ENCODE peak calls at places on chromosomes 11 and 22, in ten cellular contexts. M is tibial artery, G is cardiac fibroblast, I is fibroblast of lung, Y is AG09309, T is dorsolateral prefrontal cortex, B is left lung, F is HFF-Myc, A is psoas muscle, E is A549. O is an unnamed sample.

GRCh38 chr11:67731583-67731982 is 57.2 kb upstream of the ALDH3B2 start:
- DNase-seq in M (no peak), G (no peak), I (no peak), Y (no peak), T (no peak), B (no peak), F (no peak), A (no peak), E (no peak), O (no peak)

GRCh38 chr11:96113100-96113710 is 189.3 kb upstream of the MTMR2 start:
- DNase-seq in M (no peak), G (peak; percentile 76), I (peak; percentile 78), Y (peak; percentile 35), T (no peak), B (no peak), F (no peak), A (no peak), E (no peak), O (no peak)

GRCh38 chr11:118619444-118620205 is 12.2 kb downstream of the PHLDB1 start:
- DNase-seq in M (peak; percentile 89), G (peak; percentile 98), I (peak; percentile 98), Y (peak; percentile 88), T (no peak), B (no peak), F (peak; percentile 96), A (peak; percentile 20), E (peak; percentile 53), O (no peak)

GRCh38 chr11:40280161-40281054 is 1179.0 kb downstream of the LRRC4C start:
- DNase-seq in M (peak; percentile 44), G (no peak), I (no peak), Y (no peak), T (peak; percentile 33), B (no peak), F (no peak), A (peak; percentile 73), E (no peak), O (peak; percentile 12)

GRCh38 chr11:71065794-71066193 is 186.6 kb downstream of the SHANK2 start:
- DNase-seq in M (no peak), G (no peak), I (no peak), Y (no peak), T (no peak), B (no peak), F (no peak), A (no peak), E (no peak), O (no peak)

GRCh38 chr11:57638005-57638760 is 11.5 kb downstream of the YPEL4 start:
- DNase-seq in M (no peak), G (peak; percentile 88), I (peak; percentile 85), Y (peak; percentile 46), T (no peak), B (peak; percentile 75), F (peak; percentile 76), A (peak; percentile 70), E (peak; percentile 89), O (peak; percentile 72)

GRCh38 chr22:48900327-48900597 is 927.4 kb downstream of the BRD1 start:
- DNase-seq in M (no peak), G (no peak), I (no peak), Y (no peak), T (no peak), B (no peak), F (no peak), A (no peak), E (no peak), O (no peak)

GRCh38 chr11:16194566-16194965 is 161.8 kb downstream of the SOX6 start:
- DNase-seq in M (no peak), G (no peak), I (peak; percentile 55), Y (no peak), T (no peak), B (no peak), F (no peak), A (no peak), E (no peak), O (no peak)

GRCh38 chr11:2077061-2077802 is 62.0 kb downstream of the IGF2 start:
- DNase-seq in M (no peak), G (peak; percentile 89), I (peak; percentile 84), Y (no peak), T (peak; percentile 2), B (no peak), F (no peak), A (no peak), E (peak; percentile 88), O (no peak)

GRCh38 chr11:110711776-110712642 is at the start of gene ARHGAP20:
- DNase-seq in M (peak; percentile 69), G (peak; percentile 51), I (peak; percentile 69), Y (no peak), T (peak; percentile 35), B (peak; percentile 83), F (no peak), A (peak; percentile 83), E (peak; percentile 14), O (peak; percentile 48)

GRCh38 chr11:2175659-2176058 is 4.0 kb upstream of the TH start:
- DNase-seq in M (no peak), G (peak; percentile 30), I (peak; percentile 93), Y (peak; percentile 38), T (no peak), B (no peak), F (no peak), A (no peak), E (no peak), O (no peak)

GRCh38 chr11:84383571-84383970 is 1097.4 kb upstream of the CCDC90B start:
- DNase-seq in M (no peak), G (peak; percentile 1), I (peak; percentile 20), Y (no peak), T (no peak), B (no peak), F (no peak), A (no peak), E (no peak), O (no peak)

GRCh38 chr22:43587574-43587973 is 175.8 kb downstream of the MPPED1 start:
- DNase-seq in M (no peak), G (peak; percentile 1), I (peak; percentile 35), Y (no peak), T (no peak), B (no peak), F (no peak), A (no peak), E (peak; percentile 12), O (no peak)

GRCh38 chr22:43592470-43592869 is 180.7 kb downstream of the MPPED1 start:
- DNase-seq in M (no peak), G (no peak), I (no peak), Y (no peak), T (no peak), B (no peak), F (no peak), A (no peak), E (peak; percentile 1), O (peak; percentile 16)
- TF ChIP-seq CTCF in M (no peak), G (no peak), I (no peak), Y (peak; percentile 14), T (peak; percentile 28), B (no peak), F (no peak), A (no peak), E (no peak), O (peak; percentile 36)

GRCh38 chr11:124225471-124225870 is 15.4 kb upstream of the OR8G1 start:
- DNase-seq in M (no peak), G (no peak), I (no peak), Y (no peak), T (no peak), B (no peak), F (no peak), A (no peak), E (no peak), O (no peak)
- TF ChIP-seq CTCF in M (no peak), G (no peak), I (no peak), Y (no peak), T (no peak), B (no peak), F (no peak), A (no peak), E (no peak), O (no peak)

DNA sequence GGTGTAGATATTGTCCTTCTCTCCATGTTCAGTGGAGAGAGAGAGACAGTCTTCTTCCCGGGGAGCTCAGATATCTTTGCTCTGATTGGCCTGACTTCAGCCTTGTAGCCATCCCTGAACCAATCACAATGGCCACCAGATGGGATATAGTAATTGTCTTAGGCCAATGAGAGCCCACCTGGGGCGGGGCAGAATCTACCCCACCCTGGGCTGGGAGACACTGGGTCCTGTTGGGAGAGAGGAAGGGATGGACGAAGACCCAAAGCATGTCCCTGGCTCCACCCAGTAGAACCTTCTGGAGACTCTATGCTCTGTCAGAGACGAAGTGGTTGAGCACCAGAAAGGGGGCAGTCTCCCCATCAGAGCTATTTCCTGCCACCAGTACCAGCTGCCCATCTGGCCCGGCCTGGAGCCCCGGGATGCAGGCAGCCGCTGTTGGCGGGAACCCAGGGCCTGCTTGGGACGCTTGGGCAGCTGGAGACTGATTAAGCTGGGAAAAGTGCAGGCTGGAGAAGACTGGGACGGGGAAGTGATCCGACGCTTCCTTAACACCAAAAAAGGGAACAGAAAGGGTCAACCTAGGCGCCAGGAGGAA is 31.6 kb upstream of the CBX7 start:
- DNase-seq in M (no peak), G (peak; percentile 82), I (peak; percentile 77), Y (no peak), T (no peak), B (no peak), F (no peak), A (peak; percentile 62), E (peak; percentile 29), O (no peak)
- TF ChIP-seq CTCF in M (no peak), G (no peak), I (no peak), Y (no peak), T (no peak), B (no peak), F (no peak), A (no peak), E (no peak), O (no peak)

GRCh38 chr22:46564084-46564714 is 26.8 kb upstream of the CELSR1 start:
- DNase-seq in M (no peak), G (no peak), I (no peak), Y (no peak), T (no peak), B (peak; percentile 34), F (no peak), A (peak; percentile 72), E (no peak), O (no peak)

GRCh38 chr22:46567471-46567870 is 30.1 kb upstream of the CELSR1 start:
- DNase-seq in M (no peak), G (no peak), I (no peak), Y (no peak), T (no peak), B (no peak), F (no peak), A (no peak), E (no peak), O (no peak)

GRCh38 chr22:46560696-46561295 is 23.4 kb upstream of the CELSR1 start:
- DNase-seq in M (no peak), G (no peak), I (no peak), Y (no peak), T (no peak), B (peak; percentile 26), F (no peak), A (peak; percentile 37), E (no peak), O (no peak)

GRCh38 chr22:46561435-46561905 is 24.1 kb upstream of the CELSR1 start:
- DNase-seq in M (no peak), G (no peak), I (peak; percentile 14), Y (no peak), T (no peak), B (peak; percentile 29), F (no peak), A (peak; percentile 24), E (peak; percentile 77), O (no peak)

GRCh38 chr22:46563381-46564083 is 26.1 kb upstream of the CELSR1 start:
- DNase-seq in M (peak; percentile 66), G (peak; percentile 56), I (peak; percentile 30), Y (no peak), T (peak; percentile 52), B (peak; percentile 79), F (no peak), A (peak; percentile 88), E (peak; percentile 68), O (peak; percentile 67)
- TF ChIP-seq CTCF in M (peak; percentile 63), G (peak; percentile 89), I (peak; percentile 56), Y (peak; percentile 78), T (peak; percentile 66), B (peak; percentile 70), F (peak; percentile 81), A (peak; percentile 75), E (peak; percentile 60), O (peak; percentile 81)

O was measured in neural crest cell.